ENCODE peak calls at places on chromosomes 1 and 21, in seven cellular contexts. One of them, this sample, is unnamed.

GRCh38 chr1:113963281-113963906 is 15.9 kb upstream of the OLFML3 start:
- DNase-seq in left ventricle myocardium superior: no peak
- DNase-seq in cardiac fibroblast: peak
- DNase-seq in NCI-H1417: no peak
- DNase-seq in stimulated activated naive CD4-positive, alpha-beta T cell: no peak
- DNase-seq in nephron progenitor cell: no peak
- DNase-seq in HT-29: no peak
- DNase-seq in this sample: peak

GRCh38 chr21:16910435-16911165 is 602.2 kb upstream of the CXADR start:
- DNase-seq in NCI-H1417: no peak
- DNase-seq in nephron progenitor cell: no peak
- DNase-seq in left ventricle myocardium superior: no peak
- DNase-seq in HT-29: no peak
- DNase-seq in stimulated activated naive CD4-positive, alpha-beta T cell: no peak
- DNase-seq in cardiac fibroblast: no peak
- DNase-seq in this sample: no peak

GRCh38 chr1:115319706-115320105 is 18.3 kb downstream of the NGF start:
- DNase-seq in left ventricle myocardium superior: no peak
- DNase-seq in HT-29: no peak
- DNase-seq in stimulated activated naive CD4-positive, alpha-beta T cell: no peak
- DNase-seq in NCI-H1417: no peak
- DNase-seq in cardiac fibroblast: no peak
- DNase-seq in nephron progenitor cell: no peak
- DNase-seq in this sample: no peak

GRCh38 chr1:221439008-221439733 is 302.7 kb downstream of the DUSP10 start:
- DNase-seq in HT-29: peak
- DNase-seq in stimulated activated naive CD4-positive, alpha-beta T cell: no peak
- DNase-seq in left ventricle myocardium superior: no peak
- DNase-seq in cardiac fibroblast: peak
- DNase-seq in nephron progenitor cell: no peak
- DNase-seq in NCI-H1417: no peak
- DNase-seq in this sample: no peak

GRCh38 chr21:42583992-42584641 is 69.3 kb upstream of the PDE9A start:
- DNase-seq in stimulated activated naive CD4-positive, alpha-beta T cell: no peak
- DNase-seq in cardiac fibroblast: no peak
- DNase-seq in nephron progenitor cell: no peak
- DNase-seq in left ventricle myocardium superior: no peak
- DNase-seq in NCI-H1417: no peak
- DNase-seq in HT-29: no peak
- DNase-seq in this sample: no peak

GRCh38 chr1:68409426-68409825 is 40.3 kb downstream of the RPE65 start:
- DNase-seq in HT-29: no peak
- DNase-seq in left ventricle myocardium superior: no peak
- DNase-seq in stimulated activated naive CD4-positive, alpha-beta T cell: no peak
- DNase-seq in NCI-H1417: no peak
- DNase-seq in nephron progenitor cell: no peak
- DNase-seq in cardiac fibroblast: peak
- DNase-seq in this sample: no peak

GRCh38 chr1:56336972-56337371 is 242.4 kb downstream of the PLPP3 start:
- DNase-seq in nephron progenitor cell: no peak
- DNase-seq in left ventricle myocardium superior: no peak
- DNase-seq in stimulated activated naive CD4-positive, alpha-beta T cell: no peak
- DNase-seq in cardiac fibroblast: no peak
- DNase-seq in HT-29: no peak
- DNase-seq in NCI-H1417: no peak
- DNase-seq in this sample: no peak

GRCh38 chr1:28195780-28196179 is 19.3 kb upstream of the PTAFR start:
- DNase-seq in cardiac fibroblast: no peak
- DNase-seq in stimulated activated naive CD4-positive, alpha-beta T cell: no peak
- DNase-seq in HT-29: no peak
- DNase-seq in NCI-H1417: no peak
- DNase-seq in left ventricle myocardium superior: no peak
- DNase-seq in nephron progenitor cell: no peak
- DNase-seq in this sample: no peak

GRCh38 chr21:42127164-42128125 is 56.3 kb downstream of the UMODL1 start:
- DNase-seq in stimulated activated naive CD4-positive, alpha-beta T cell: no peak
- DNase-seq in NCI-H1417: no peak
- DNase-seq in HT-29: no peak
- DNase-seq in nephron progenitor cell: no peak
- DNase-seq in left ventricle myocardium superior: no peak
- DNase-seq in cardiac fibroblast: no peak
- DNase-seq in this sample: no peak

GRCh38 chr1:151047591-151047924 is at the start of gene C1orf56:
- DNase-seq in left ventricle myocardium superior: peak
- DNase-seq in nephron progenitor cell: peak
- DNase-seq in stimulated activated naive CD4-positive, alpha-beta T cell: peak
- DNase-seq in NCI-H1417: peak
- DNase-seq in cardiac fibroblast: peak
- DNase-seq in HT-29: peak
- DNase-seq in this sample: peak

GRCh38 chr1:95578462-95578861 is 344.5 kb downstream of the RWDD3 start:
- DNase-seq in left ventricle myocardium superior: no peak
- DNase-seq in nephron progenitor cell: no peak
- DNase-seq in cardiac fibroblast: peak
- DNase-seq in NCI-H1417: no peak
- DNase-seq in stimulated activated naive CD4-positive, alpha-beta T cell: no peak
- DNase-seq in HT-29: no peak
- DNase-seq in this sample: no peak

GRCh38 chr1:16236091-16236494 is 890 bp downstream of the CPLANE2 start:
- DNase-seq in NCI-H1417: peak
- DNase-seq in left ventricle myocardium superior: peak
- DNase-seq in cardiac fibroblast: peak
- DNase-seq in HT-29: peak
- DNase-seq in stimulated activated naive CD4-positive, alpha-beta T cell: no peak
- DNase-seq in nephron progenitor cell: no peak
- DNase-seq in this sample: peak

GRCh38 chr1:16605532-16605931 is 7.8 kb downstream of the NBPF1 start:
- DNase-seq in cardiac fibroblast: no peak
- DNase-seq in nephron progenitor cell: no peak
- DNase-seq in NCI-H1417: no peak
- DNase-seq in left ventricle myocardium superior: no peak
- DNase-seq in HT-29: no peak
- DNase-seq in stimulated activated naive CD4-positive, alpha-beta T cell: no peak
- DNase-seq in this sample: no peak

GRCh38 chr1:17335821-17336718 is 28.1 kb downstream of the PADI4 start:
- DNase-seq in stimulated activated naive CD4-positive, alpha-beta T cell: peak
- DNase-seq in left ventricle myocardium superior: peak
- DNase-seq in NCI-H1417: peak
- DNase-seq in nephron progenitor cell: peak
- DNase-seq in cardiac fibroblast: peak
- DNase-seq in HT-29: peak
- DNase-seq in this sample: peak

GRCh38 chr1:9242338-9242969 is 7.9 kb downstream of the H6PD start:
- DNase-seq in stimulated activated naive CD4-positive, alpha-beta T cell: no peak
- DNase-seq in left ventricle myocardium superior: peak
- DNase-seq in cardiac fibroblast: no peak
- DNase-seq in nephron progenitor cell: peak
- DNase-seq in NCI-H1417: no peak
- DNase-seq in HT-29: no peak
- DNase-seq in this sample: no peak

GRCh38 chr1:112735752-112736151 is 20.6 kb upstream of the PPM1J start:
- DNase-seq in left ventricle myocardium superior: no peak
- DNase-seq in cardiac fibroblast: peak
- DNase-seq in NCI-H1417: no peak
- DNase-seq in nephron progenitor cell: no peak
- DNase-seq in HT-29: no peak
- DNase-seq in stimulated activated naive CD4-positive, alpha-beta T cell: no peak
- DNase-seq in this sample: no peak

GRCh38 chr1:183097438-183098051 is 74.3 kb downstream of the LAMC1 start:
- DNase-seq in NCI-H1417: no peak
- DNase-seq in nephron progenitor cell: no peak
- DNase-seq in stimulated activated naive CD4-positive, alpha-beta T cell: no peak
- DNase-seq in HT-29: no peak
- DNase-seq in cardiac fibroblast: peak
- DNase-seq in left ventricle myocardium superior: no peak
- DNase-seq in this sample: no peak

GRCh38 chr1:217393901-217394300 is 237.0 kb downstream of the GPATCH2 start:
- DNase-seq in stimulated activated naive CD4-positive, alpha-beta T cell: no peak
- DNase-seq in cardiac fibroblast: no peak
- DNase-seq in NCI-H1417: peak
- DNase-seq in left ventricle myocardium superior: no peak
- DNase-seq in nephron progenitor cell: no peak
- DNase-seq in HT-29: peak
- DNase-seq in this sample: no peak

GRCh38 chr1:42682739-42683529 is 716 bp downstream of the YBX1 start:
- DNase-seq in stimulated activated naive CD4-positive, alpha-beta T cell: peak
- DNase-seq in NCI-H1417: peak
- DNase-seq in left ventricle myocardium superior: peak
- DNase-seq in HT-29: peak
- DNase-seq in cardiac fibroblast: peak
- DNase-seq in nephron progenitor cell: peak
- DNase-seq in this sample: peak

GRCh38 chr1:35231287-35231686 is 37.2 kb upstream of the ZMYM4 start:
- DNase-seq in NCI-H1417: no peak
- DNase-seq in cardiac fibroblast: no peak
- DNase-seq in stimulated activated naive CD4-positive, alpha-beta T cell: no peak
- DNase-seq in left ventricle myocardium superior: no peak
- DNase-seq in nephron progenitor cell: no peak
- DNase-seq in HT-29: no peak
- DNase-seq in this sample: no peak

GRCh38 chr1:15426492-15427279 is 11.6 kb upstream of the CTRC start:
- DNase-seq in nephron progenitor cell: no peak
- DNase-seq in HT-29: peak
- DNase-seq in cardiac fibroblast: peak
- DNase-seq in NCI-H1417: no peak
- DNase-seq in stimulated activated naive CD4-positive, alpha-beta T cell: no peak
- DNase-seq in left ventricle myocardium superior: peak
- DNase-seq in this sample: no peak